ENCODE peak calls at places on chromosomes 1 and 21, in four cellular contexts. One of them, this sample, is unnamed.

GRCh38 chr1:23477359-23478144 is 6.4 kb downstream of the ASAP3 start:
- DNase-seq in right cardiac atrium: no peak
- DNase-seq in psoas muscle: no peak
- DNase-seq in AG04450: no peak
- DNase-seq in this sample: no peak

GRCh38 chr1:28122183-28122582 is 33.8 kb upstream of the EYA3 start:
- DNase-seq in right cardiac atrium: no peak
- DNase-seq in psoas muscle: no peak
- DNase-seq in AG04450: no peak
- DNase-seq in this sample: no peak

GRCh38 chr1:246434335-246434734 is 72.7 kb downstream of the SMYD3 start:
- DNase-seq in right cardiac atrium: no peak
- DNase-seq in psoas muscle: no peak
- DNase-seq in AG04450: no peak
- DNase-seq in this sample: no peak

GRCh38 chr1:37415611-37416244 is 58.7 kb upstream of the ZC3H12A start:
- DNase-seq in AG04450: no peak
- DNase-seq in psoas muscle: no peak
- DNase-seq in right cardiac atrium: no peak
- DNase-seq in this sample: no peak

GRCh38 chr1:94871031-94871430 is 50.9 kb downstream of the SLC44A3 start:
- DNase-seq in right cardiac atrium: no peak
- DNase-seq in AG04450: no peak
- DNase-seq in psoas muscle: no peak
- DNase-seq in this sample: no peak

GRCh38 chr1:159929155-159930051 is 4.1 kb upstream of the TAGLN2 start:
- DNase-seq in AG04450: no peak
- DNase-seq in psoas muscle: no peak
- DNase-seq in right cardiac atrium: peak; percentile 41
- DNase-seq in this sample: no peak

GRCh38 chr1:25774921-25775774 is 24.8 kb upstream of the SELENON start:
- DNase-seq in psoas muscle: no peak
- DNase-seq in right cardiac atrium: no peak
- DNase-seq in AG04450: no peak
- DNase-seq in this sample: no peak

GRCh38 chr1:226549094-226549936 is 751 bp downstream of the STUM start:
- DNase-seq in AG04450: no peak
- DNase-seq in psoas muscle: no peak
- DNase-seq in right cardiac atrium: no peak
- DNase-seq in this sample: no peak

GRCh38 chr1:116737855-116738318 is 16.3 kb upstream of the CD2 start:
- DNase-seq in right cardiac atrium: no peak
- DNase-seq in AG04450: no peak
- DNase-seq in psoas muscle: no peak
- DNase-seq in this sample: no peak

GRCh38 chr1:34190692-34191091 is 14.0 kb downstream of the C1orf94 start:
- DNase-seq in right cardiac atrium: no peak
- DNase-seq in AG04450: no peak
- DNase-seq in psoas muscle: no peak
- DNase-seq in this sample: no peak

GRCh38 chr1:230939806-230940489 is 38.7 kb downstream of the TTC13 start:
- DNase-seq in psoas muscle: no peak
- DNase-seq in right cardiac atrium: no peak
- DNase-seq in AG04450: no peak
- DNase-seq in this sample: no peak

GRCh38 chr1:77415585-77415984 is 133.8 kb downstream of the AK5 start:
- DNase-seq in AG04450: no peak
- DNase-seq in psoas muscle: no peak
- DNase-seq in right cardiac atrium: no peak
- DNase-seq in this sample: no peak

GRCh38 chr1:230022666-230023380 is 44.2 kb upstream of the GALNT2 start:
- DNase-seq in right cardiac atrium: no peak
- DNase-seq in psoas muscle: no peak
- DNase-seq in AG04450: no peak
- DNase-seq in this sample: no peak

GRCh38 chr1:242023805-242024204 is 24.9 kb upstream of the MAP1LC3C start:
- DNase-seq in psoas muscle: no peak
- DNase-seq in right cardiac atrium: no peak
- DNase-seq in AG04450: no peak
- DNase-seq in this sample: no peak

GRCh38 chr1:169570172-169570574 is 16.1 kb downstream of the F5 start:
- DNase-seq in AG04450: no peak
- DNase-seq in right cardiac atrium: no peak
- DNase-seq in psoas muscle: no peak
- DNase-seq in this sample: no peak

GRCh38 chr1:82225407-82226197 is 424.9 kb downstream of the ADGRL2 start:
- DNase-seq in right cardiac atrium: no peak
- DNase-seq in psoas muscle: no peak
- DNase-seq in AG04450: no peak
- DNase-seq in this sample: no peak

GRCh38 chr1:170214117-170214979 is 68.6 kb downstream of the NTMT2 start:
- DNase-seq in right cardiac atrium: no peak
- DNase-seq in AG04450: no peak
- DNase-seq in psoas muscle: no peak
- DNase-seq in this sample: no peak

DNA sequence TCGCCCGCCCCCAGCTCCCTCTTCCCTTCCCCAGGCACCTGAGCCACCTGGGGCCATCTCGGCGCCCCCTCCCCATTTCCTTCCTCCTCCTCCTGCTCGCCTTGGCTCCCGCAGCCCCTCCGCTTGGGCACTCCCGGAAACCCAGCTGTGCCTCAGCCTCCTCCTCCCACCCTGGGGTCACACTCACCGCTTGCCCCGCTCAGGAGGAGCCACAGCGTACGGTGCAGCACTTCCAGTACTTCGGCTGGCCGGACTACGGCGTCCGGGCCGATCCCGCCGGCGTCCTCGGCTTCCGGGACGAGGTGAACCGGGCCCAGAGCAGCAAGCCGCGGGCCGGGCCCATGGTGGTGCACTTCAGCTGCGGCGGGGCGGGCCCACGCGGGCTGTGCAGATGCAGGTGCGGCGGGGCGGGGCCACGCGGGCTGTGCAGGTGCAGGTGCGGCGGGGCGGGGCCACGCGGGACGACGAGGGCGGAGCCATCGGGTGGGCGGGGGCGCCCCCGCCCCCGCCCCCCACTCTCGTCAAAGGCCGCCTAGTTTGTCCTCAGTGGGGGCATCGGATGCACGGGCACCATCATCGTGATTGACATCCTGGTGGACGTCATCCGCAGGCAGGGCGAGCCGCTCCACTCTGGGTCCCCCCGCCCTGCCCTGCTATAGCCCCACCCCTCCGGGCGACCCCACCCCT is 5.6 kb downstream of the RNF223 start:
- DNase-seq in psoas muscle: no peak
- DNase-seq in AG04450: no peak
- DNase-seq in right cardiac atrium: no peak
- DNase-seq in this sample: no peak
- H3K4me3 ChIP-seq in psoas muscle: peak overlapping the region; percentile 60
- H3K4me3 ChIP-seq in AG04450: peak overlapping the region; percentile 74
- H3K4me3 ChIP-seq in right cardiac atrium: peak overlapping the region; percentile 32
- H3K4me3 ChIP-seq in this sample: peak overlapping the region; percentile 55

GRCh38 chr1:18783705-18784522 is 75.5 kb downstream of the TAS1R2 start:
- DNase-seq in psoas muscle: no peak
- DNase-seq in right cardiac atrium: no peak
- DNase-seq in AG04450: no peak
- DNase-seq in this sample: peak; percentile 26
- H3K4me3 ChIP-seq in psoas muscle: peak overlapping the region; percentile 4
- H3K4me3 ChIP-seq in right cardiac atrium: no peak overlapping the region
- H3K4me3 ChIP-seq in AG04450: no peak overlapping the region
- H3K4me3 ChIP-seq in this sample: peak overlapping the region; percentile 17

DNA sequence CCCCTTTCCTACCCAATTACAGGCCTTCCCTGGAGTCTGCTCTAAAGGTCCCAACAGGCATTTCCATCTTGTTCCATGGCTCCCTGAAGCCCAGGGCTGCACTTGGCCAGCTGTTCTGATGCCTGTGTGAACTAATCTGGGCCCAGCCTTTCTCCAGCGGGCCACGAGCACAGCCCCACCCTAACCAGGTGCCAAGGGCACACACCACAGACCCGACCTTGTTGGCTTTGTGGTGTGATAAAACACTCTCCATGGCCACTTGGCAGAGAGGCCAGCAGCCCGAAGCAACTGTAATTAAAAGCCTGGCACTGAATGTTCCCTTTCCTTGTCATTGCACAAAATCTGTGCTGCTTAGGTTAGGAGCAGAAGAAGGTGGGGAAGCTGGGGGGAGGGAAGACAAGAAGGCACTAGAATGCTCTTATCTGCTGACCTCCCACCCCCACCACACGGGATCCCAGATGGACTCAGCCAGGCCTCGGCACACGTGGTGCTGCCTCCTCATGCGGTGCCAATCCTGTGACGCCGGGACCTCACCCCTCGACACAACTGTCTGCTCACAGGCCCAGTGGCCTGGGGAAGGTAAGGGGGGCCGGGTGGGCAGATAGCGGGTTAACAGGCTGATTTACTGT is 9.9 kb downstream of the HCRTR1 start:
- DNase-seq in right cardiac atrium: peak; percentile 74
- DNase-seq in psoas muscle: peak; percentile 91
- DNase-seq in AG04450: no peak
- DNase-seq in this sample: no peak
- H3K4me3 ChIP-seq in right cardiac atrium: no peak overlapping the region
- H3K4me3 ChIP-seq in psoas muscle: peak overlapping the region; percentile 36
- H3K4me3 ChIP-seq in AG04450: no peak overlapping the region
- H3K4me3 ChIP-seq in this sample: no peak overlapping the region

GRCh38 chr1:111217183-111217910 is 10.2 kb upstream of the CHI3L2 start:
- DNase-seq in right cardiac atrium: no peak
- DNase-seq in psoas muscle: no peak
- DNase-seq in AG04450: no peak
- DNase-seq in this sample: no peak
- H3K4me3 ChIP-seq in right cardiac atrium: no peak overlapping the region
- H3K4me3 ChIP-seq in psoas muscle: no peak overlapping the region
- H3K4me3 ChIP-seq in AG04450: no peak overlapping the region
- H3K4me3 ChIP-seq in this sample: no peak overlapping the region

GRCh38 chr21:36981977-36982700 is 15.7 kb upstream of the HLCS start:
- DNase-seq in right cardiac atrium: no peak
- DNase-seq in psoas muscle: no peak
- DNase-seq in AG04450: no peak
- DNase-seq in this sample: no peak

GRCh38 chr21:36976228-36976627 is 9.8 kb upstream of the HLCS start:
- DNase-seq in psoas muscle: no peak
- DNase-seq in right cardiac atrium: no peak
- DNase-seq in AG04450: no peak
- DNase-seq in this sample: no peak

GRCh38 chr21:36981049-36981391 is 14.6 kb upstream of the HLCS start:
- DNase-seq in psoas muscle: no peak
- DNase-seq in AG04450: no peak
- DNase-seq in right cardiac atrium: no peak
- DNase-seq in this sample: no peak

GRCh38 chr21:36976882-36977651 is 10.6 kb upstream of the HLCS start:
- DNase-seq in psoas muscle: no peak
- DNase-seq in right cardiac atrium: no peak
- DNase-seq in AG04450: peak; percentile 27
- DNase-seq in this sample: no peak

DNA sequence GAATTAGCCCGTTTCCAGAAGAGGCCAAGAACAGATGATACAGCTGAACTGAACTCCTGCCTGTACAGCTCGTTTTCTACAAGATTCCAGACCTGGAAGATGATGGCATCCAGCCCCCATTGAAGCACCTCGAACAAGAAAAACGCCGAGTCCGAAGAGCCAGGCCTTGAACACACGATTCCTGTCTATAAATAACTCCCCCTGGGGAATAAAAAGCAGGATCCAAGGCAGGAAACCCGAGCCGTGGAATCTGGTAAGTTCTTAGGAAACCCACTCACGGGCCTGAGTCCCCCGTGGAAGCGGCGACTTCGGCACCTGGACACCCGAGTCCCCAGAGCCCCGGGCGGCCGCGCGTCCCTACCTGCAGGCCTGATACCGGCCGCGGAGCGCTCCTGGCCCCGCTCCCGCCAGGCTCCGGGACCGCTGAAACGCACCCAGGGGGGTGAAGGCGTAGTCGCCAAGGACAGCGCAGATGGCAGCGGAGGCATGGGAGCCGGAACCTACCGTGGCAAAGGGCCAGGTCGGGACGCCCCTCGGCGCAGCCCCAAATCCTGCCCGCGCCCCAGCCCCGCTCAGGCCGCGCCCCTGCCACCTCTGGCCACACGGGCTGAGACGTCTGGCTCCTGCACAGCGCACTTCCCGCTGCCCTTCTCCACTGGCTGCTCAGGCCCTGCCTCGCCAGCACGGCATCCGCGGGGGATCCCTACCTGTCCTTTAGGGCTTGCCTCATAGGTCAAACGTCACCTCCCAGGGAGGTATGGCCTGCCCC is 14.0 kb upstream of the HLCS start:
- DNase-seq in right cardiac atrium: peak; percentile 34
- DNase-seq in AG04450: no peak
- DNase-seq in psoas muscle: peak; percentile 72
- DNase-seq in this sample: no peak
- H3K4me3 ChIP-seq in right cardiac atrium: peak overlapping the region; percentile 54
- H3K4me3 ChIP-seq in AG04450: peak overlapping the region; percentile 54
- H3K4me3 ChIP-seq in psoas muscle: peak overlapping the region; percentile 78
- H3K4me3 ChIP-seq in this sample: peak overlapping the region; percentile 44

DNA sequence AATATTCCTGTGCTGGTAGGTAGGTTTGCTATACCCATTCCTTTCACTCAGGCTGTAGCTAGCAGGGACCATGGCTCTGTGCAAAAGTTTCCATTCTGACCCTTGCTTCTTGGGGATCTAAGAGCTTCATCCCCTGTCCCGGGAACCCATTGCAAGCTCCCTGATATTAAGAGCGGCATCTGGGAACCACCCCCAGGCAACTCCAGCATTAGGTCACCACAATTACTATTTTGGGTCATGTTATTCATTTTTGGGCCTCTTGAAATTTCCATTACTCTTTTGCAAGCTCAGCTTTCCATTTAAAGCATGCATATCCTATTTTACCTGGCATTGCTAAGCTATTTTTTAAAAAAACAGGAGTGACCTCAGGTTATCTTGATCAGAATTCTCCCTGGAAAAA is 22.1 kb upstream of the ACTRT2 start:
- DNase-seq in psoas muscle: no peak
- DNase-seq in right cardiac atrium: no peak
- DNase-seq in AG04450: no peak
- DNase-seq in this sample: no peak
- H3K4me3 ChIP-seq in psoas muscle: no peak overlapping the region
- H3K4me3 ChIP-seq in right cardiac atrium: no peak overlapping the region
- H3K4me3 ChIP-seq in AG04450: no peak overlapping the region
- H3K4me3 ChIP-seq in this sample: no peak overlapping the region

GRCh38 chr1:202005958-202006357 is 4.4 kb upstream of the ELF3 start:
- DNase-seq in AG04450: no peak
- DNase-seq in right cardiac atrium: no peak
- DNase-seq in psoas muscle: no peak
- DNase-seq in this sample: no peak

GRCh38 chr1:202009326-202010031 is 908 bp upstream of the ELF3 start:
- DNase-seq in right cardiac atrium: peak; percentile 46
- DNase-seq in psoas muscle: peak; percentile 64
- DNase-seq in AG04450: peak; percentile 55
- DNase-seq in this sample: peak; percentile 68

GRCh38 chr1:202007279-202007678 is 3.1 kb upstream of the ELF3 start:
- DNase-seq in AG04450: no peak
- DNase-seq in psoas muscle: no peak
- DNase-seq in right cardiac atrium: no peak
- DNase-seq in this sample: no peak

GRCh38 chr1:202010042-202011015 is at the start of gene ELF3:
- DNase-seq in right cardiac atrium: no peak
- DNase-seq in AG04450: no peak
- DNase-seq in psoas muscle: no peak
- DNase-seq in this sample: no peak

GRCh38 chr1:202007703-202008489 is 2.5 kb upstream of the ELF3 start:
- DNase-seq in right cardiac atrium: no peak
- DNase-seq in psoas muscle: no peak
- DNase-seq in AG04450: no peak
- DNase-seq in this sample: no peak
- H3K4me3 ChIP-seq in right cardiac atrium: no peak overlapping the region
- H3K4me3 ChIP-seq in psoas muscle: no peak overlapping the region
- H3K4me3 ChIP-seq in AG04450: no peak overlapping the region
- H3K4me3 ChIP-seq in this sample: no peak overlapping the region